ENCODE peak calls at places on chromosomes 5 and 9, in six cellular contexts. Z is NCI-H1092, X is gastrocnemius medialis, P is HepG2, L is GM19239, O is DMS153. C is an unnamed sample.

GRCh38 chr5:388266-389196 is 54.4 kb upstream of the EXOC3 start:
- DNase-seq in L (no peak), P (no peak), O (no peak), Z (no peak), X (no peak), C (no peak)

GRCh38 chr5:118762291-118762690 is 226.1 kb downstream of the DTWD2 start:
- DNase-seq in Z (no peak), P (no peak), X (no peak), L (no peak), O (no peak), C (no peak)

GRCh38 chr9:12689233-12689632 is 4.0 kb upstream of the TYRP1 start:
- DNase-seq in X (no peak), O (no peak), P (no peak), Z (no peak), L (no peak), C (no peak)

GRCh38 chr5:33769968-33770367 is 121.8 kb downstream of the ADAMTS12 start:
- DNase-seq in P (no peak), Z (no peak), X (no peak), L (no peak), O (no peak), C (no peak)

GRCh38 chr5:169295241-169295747 is 5.6 kb downstream of the SLIT3 start:
- DNase-seq in X (no peak), Z (no peak), L (no peak), P (no peak), O (no peak), C (no peak)

GRCh38 chr5:133121080-133121479 is 69.3 kb downstream of the HSPA4 start:
- DNase-seq in L (no peak), P (no peak), O (no peak), X (no peak), Z (no peak), C (no peak)

GRCh38 chr9:89213481-89213880 is 34.9 kb upstream of the SHC3 start:
- DNase-seq in X (no peak), Z (no peak), L (no peak), O (no peak), P (no peak), C (no peak)

GRCh38 chr5:154189256-154189818 is 1.2 kb upstream of the GALNT10 start:
- DNase-seq in P (no peak), L (no peak), Z (no peak), X (no peak), O (no peak), C (no peak)

GRCh38 chr5:149677721-149678120 is 52.4 kb upstream of the PPARGC1B start:
- DNase-seq in Z (no peak), L (no peak), O (no peak), X (no peak), P (no peak), C (no peak)

GRCh38 chr5:73418244-73418691 is 30.3 kb downstream of the FOXD1 start:
- DNase-seq in P (no peak), Z (no peak), L (no peak), O (peak; percentile 9), X (no peak), C (no peak)

GRCh38 chr9:121067655-121068054 is 7.1 kb upstream of the CNTRL start:
- DNase-seq in L (no peak), O (no peak), P (no peak), Z (no peak), X (no peak), C (no peak)

GRCh38 chr5:159971931-159972461 is 36.9 kb upstream of the TTC1 start:
- DNase-seq in L (no peak), P (no peak), O (no peak), Z (peak; percentile 4), X (no peak), C (peak; percentile 26)

GRCh38 chr5:38648703-38649291 is 92.4 kb upstream of the LIFR start:
- DNase-seq in L (no peak), O (no peak), Z (no peak), P (no peak), X (no peak), C (peak; percentile 81)

GRCh38 chr5:15248731-15249130 is 251.2 kb upstream of the FBXL7 start:
- DNase-seq in X (no peak), P (no peak), L (no peak), Z (no peak), O (no peak), C (no peak)

GRCh38 chr9:99555792-99556191 is 265.9 kb upstream of the NR4A3 start:
- DNase-seq in L (no peak), P (no peak), Z (no peak), O (no peak), X (no peak), C (no peak)

C was measured in NCI-H748 treated with DMSO at 0.1 percent for 48 hours.